ENCODE peak calls at places on chromosomes 4 and X, in eight cellular contexts. G is breast epithelium; R is activated CD4-positive, alpha-beta T cell treated with anti-CD3 and anti-CD28 coated beads for 24 hours; P is putamen; X is NCI-H1105; D is NCI-H2029 treated with DMSO at 0.1 percent for 48 hours; W is left cardiac atrium; E is NCI-H1694 treated with DMSO at 0.1 percent for 48 hours. Q is an unnamed sample.

GRCh38 chr4:95165926-95166524 is 382.7 kb downstream of the UNC5C start:
- DNase-seq in G (no peak), R (no peak), P (peak), X (peak), D (peak), W (no peak), E (peak), Q (peak)

GRCh38 chrX:106898462-106898861 is 4.7 kb downstream of the RIPPLY1 start:
- DNase-seq in G (no peak), R (no peak), P (no peak), X (no peak), D (peak), W (no peak), E (peak), Q (no peak)

GRCh38 chrX:64306712-64307111 is 76.3 kb upstream of the ASB12 start:
- DNase-seq in G (no peak), R (no peak), P (no peak), X (no peak), D (no peak), W (no peak), E (no peak), Q (no peak)

GRCh38 chr4:92264163-92264562 is 39.6 kb upstream of the GRID2 start:
- DNase-seq in G (no peak), R (no peak), P (no peak), X (no peak), D (no peak), W (no peak), E (no peak), Q (no peak)

GRCh38 chr4:90495936-90496335 is 368.7 kb downstream of the CCSER1 start:
- DNase-seq in G (no peak), R (no peak), P (peak), X (no peak), D (no peak), W (no peak), E (no peak), Q (no peak)

GRCh38 chr4:36187723-36188333 is 56.5 kb downstream of the ARAP2 start:
- DNase-seq in G (no peak), R (no peak), P (no peak), X (peak), D (no peak), W (no peak), E (peak), Q (no peak)

GRCh38 chrX:49266536-49267445 is 2.3 kb upstream of the FOXP3 start:
- DNase-seq in G (no peak), R (no peak), P (no peak), X (no peak), D (no peak), W (no peak), E (no peak), Q (no peak)

GRCh38 chrX:42678133-42678532 is 99.8 kb downstream of the PPP1R2C start:
- DNase-seq in G (no peak), R (no peak), P (no peak), X (no peak), D (peak), W (peak), E (no peak), Q (no peak)

GRCh38 chr4:86453044-86453501 is 93.2 kb upstream of the MAPK10 start:
- DNase-seq in G (no peak), R (no peak), P (no peak), X (peak), D (no peak), W (peak), E (no peak), Q (no peak)

GRCh38 chrX:19174401-19175025 is 52.2 kb upstream of the ADGRG2 start:
- DNase-seq in G (no peak), R (no peak), P (no peak), X (no peak), D (no peak), W (peak), E (no peak), Q (no peak)

GRCh38 chr4:38529189-38530115 is 134.5 kb upstream of the KLF3 start:
- DNase-seq in G (no peak), R (peak), P (no peak), X (no peak), D (peak), W (peak), E (no peak), Q (peak)

GRCh38 chrX:24483596-24483995 is 18.5 kb downstream of the PDK3 start:
- DNase-seq in G (no peak), R (no peak), P (no peak), X (no peak), D (no peak), W (no peak), E (no peak), Q (no peak)

GRCh38 chr4:144633215-144633614 is 12.7 kb upstream of the HHIP start:
- DNase-seq in G (no peak), R (no peak), P (no peak), X (no peak), D (no peak), W (no peak), E (no peak), Q (no peak)

GRCh38 chrX:71533850-71534515 is 1.1 kb downstream of the OGT start:
- DNase-seq in G (no peak), R (peak), P (peak), X (peak), D (no peak), W (peak), E (peak), Q (peak)

GRCh38 chr4:99946346-99947189 is at the start of gene DNAJB14:
- DNase-seq in G (peak), R (peak), P (peak), X (peak), D (no peak), W (peak), E (peak), Q (peak)

Q was measured in KG1.